ENCODE peak calls at places on chromosome 2, in nine cellular contexts. One of them, this sample, is unnamed.

GRCh38 chr2:128552806-128553551 is 234.3 kb upstream of the HS6ST1 start:
- DNase-seq in AG04450: no peak
- DNase-seq in A549: no peak
- DNase-seq in heart left ventricle: no peak
- DNase-seq in fibroblast of lung: peak; percentile 18
- DNase-seq in body of pancreas: peak; percentile 23
- DNase-seq in pancreas: no peak
- DNase-seq in neural progenitor cell: no peak
- DNase-seq in suprapubic skin: no peak
- DNase-seq in this sample: peak; percentile 17

GRCh38 chr2:36489296-36489695 is 108.7 kb downstream of the FEZ2 start:
- DNase-seq in body of pancreas: no peak
- DNase-seq in AG04450: no peak
- DNase-seq in heart left ventricle: no peak
- DNase-seq in neural progenitor cell: no peak
- DNase-seq in A549: no peak
- DNase-seq in suprapubic skin: no peak
- DNase-seq in pancreas: no peak
- DNase-seq in fibroblast of lung: peak; percentile 83
- DNase-seq in this sample: peak; percentile 63

GRCh38 chr2:239039479-239039861 is 191.6 kb downstream of the TWIST2 start:
- DNase-seq in heart left ventricle: peak; percentile 14
- DNase-seq in body of pancreas: no peak
- DNase-seq in A549: no peak
- DNase-seq in neural progenitor cell: no peak
- DNase-seq in fibroblast of lung: no peak
- DNase-seq in pancreas: peak; percentile 52
- DNase-seq in AG04450: no peak
- DNase-seq in suprapubic skin: peak; percentile 33
- DNase-seq in this sample: no peak

GRCh38 chr2:96832751-96833507 is 10.9 kb downstream of the ANKRD23 start:
- DNase-seq in neural progenitor cell: peak; percentile 93
- DNase-seq in body of pancreas: peak; percentile 97
- DNase-seq in suprapubic skin: no peak
- DNase-seq in fibroblast of lung: peak; percentile 42
- DNase-seq in heart left ventricle: peak; percentile 78
- DNase-seq in A549: peak; percentile 54
- DNase-seq in pancreas: peak; percentile 90
- DNase-seq in AG04450: peak; percentile 11
- DNase-seq in this sample: peak; percentile 37

GRCh38 chr2:216319771-216320170 is 52.5 kb downstream of the MARCHF4 start:
- DNase-seq in heart left ventricle: no peak
- DNase-seq in A549: no peak
- DNase-seq in pancreas: no peak
- DNase-seq in suprapubic skin: no peak
- DNase-seq in neural progenitor cell: peak; percentile 79
- DNase-seq in AG04450: no peak
- DNase-seq in fibroblast of lung: peak; percentile 52
- DNase-seq in body of pancreas: no peak
- DNase-seq in this sample: peak; percentile 44

GRCh38 chr2:240217431-240218301 is 77.2 kb upstream of the OTOS start:
- DNase-seq in body of pancreas: no peak
- DNase-seq in A549: peak; percentile 33
- DNase-seq in AG04450: no peak
- DNase-seq in fibroblast of lung: no peak
- DNase-seq in neural progenitor cell: no peak
- DNase-seq in suprapubic skin: peak; percentile 45
- DNase-seq in pancreas: peak; percentile 30
- DNase-seq in heart left ventricle: no peak
- DNase-seq in this sample: no peak

GRCh38 chr2:202376460-202377307 is 557 bp downstream of the BMPR2 start:
- DNase-seq in suprapubic skin: peak; percentile 71
- DNase-seq in neural progenitor cell: no peak
- DNase-seq in AG04450: no peak
- DNase-seq in pancreas: peak; percentile 73
- DNase-seq in fibroblast of lung: no peak
- DNase-seq in A549: no peak
- DNase-seq in heart left ventricle: peak; percentile 47
- DNase-seq in body of pancreas: peak; percentile 62
- DNase-seq in this sample: peak; percentile 47

GRCh38 chr2:236819275-236820002 is 249.8 kb downstream of the ACKR3 start:
- DNase-seq in A549: no peak
- DNase-seq in body of pancreas: no peak
- DNase-seq in suprapubic skin: no peak
- DNase-seq in heart left ventricle: no peak
- DNase-seq in fibroblast of lung: no peak
- DNase-seq in pancreas: no peak
- DNase-seq in AG04450: no peak
- DNase-seq in neural progenitor cell: no peak
- DNase-seq in this sample: no peak

GRCh38 chr2:231925303-231926179 is 655 bp downstream of the NPPC start:
- DNase-seq in AG04450: peak; percentile 61
- DNase-seq in heart left ventricle: peak; percentile 89
- DNase-seq in pancreas: peak; percentile 96
- DNase-seq in body of pancreas: peak; percentile 89
- DNase-seq in A549: peak; percentile 86
- DNase-seq in suprapubic skin: peak; percentile 81
- DNase-seq in neural progenitor cell: peak; percentile 95
- DNase-seq in fibroblast of lung: peak; percentile 77
- DNase-seq in this sample: peak; percentile 87

GRCh38 chr2:231923951-231924888 is 2.0 kb downstream of the NPPC start:
- DNase-seq in pancreas: peak; percentile 49
- DNase-seq in A549: no peak
- DNase-seq in suprapubic skin: no peak
- DNase-seq in heart left ventricle: no peak
- DNase-seq in body of pancreas: no peak
- DNase-seq in fibroblast of lung: no peak
- DNase-seq in neural progenitor cell: no peak
- DNase-seq in AG04450: no peak
- DNase-seq in this sample: no peak

GRCh38 chr2:231926180-231926741 is at the start of gene NPPC:
- DNase-seq in A549: peak; percentile 46
- DNase-seq in neural progenitor cell: peak; percentile 89
- DNase-seq in suprapubic skin: peak; percentile 47
- DNase-seq in body of pancreas: peak; percentile 67
- DNase-seq in heart left ventricle: peak; percentile 70
- DNase-seq in AG04450: no peak
- DNase-seq in pancreas: peak; percentile 74
- DNase-seq in fibroblast of lung: peak; percentile 58
- DNase-seq in this sample: peak; percentile 32

GRCh38 chr2:231922945-231923344 is 3.3 kb downstream of the NPPC start:
- DNase-seq in body of pancreas: no peak
- DNase-seq in A549: no peak
- DNase-seq in pancreas: peak; percentile 24
- DNase-seq in fibroblast of lung: no peak
- DNase-seq in heart left ventricle: no peak
- DNase-seq in AG04450: no peak
- DNase-seq in neural progenitor cell: no peak
- DNase-seq in suprapubic skin: no peak
- DNase-seq in this sample: no peak

DNA sequence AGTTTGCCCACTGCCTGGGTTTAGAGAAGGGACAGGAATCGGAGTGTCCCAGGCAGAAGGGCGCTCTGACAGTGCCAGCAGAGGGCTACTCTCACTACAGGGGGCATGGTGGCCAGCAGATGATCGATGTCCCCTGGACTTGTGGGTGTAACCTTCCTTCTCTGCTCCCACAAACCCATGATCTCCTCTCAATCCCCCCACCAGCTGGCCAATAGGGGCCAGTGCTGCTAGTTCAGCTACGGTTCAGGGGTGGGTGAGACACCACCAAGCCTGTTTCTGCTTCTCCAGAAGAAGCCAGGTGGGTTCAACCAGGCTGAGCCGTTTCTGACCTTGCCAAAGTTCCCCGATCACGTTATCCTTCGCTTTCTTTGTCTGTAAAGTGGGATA is 1.3 kb downstream of the NPPC start:
- DNase-seq in body of pancreas: no peak
- DNase-seq in AG04450: no peak
- DNase-seq in heart left ventricle: no peak
- DNase-seq in pancreas: peak; percentile 44
- DNase-seq in suprapubic skin: no peak
- DNase-seq in fibroblast of lung: no peak
- DNase-seq in A549: peak; percentile 36
- DNase-seq in neural progenitor cell: no peak
- DNase-seq in this sample: no peak
- TF ChIP-seq CTCF in body of pancreas: no peak
- TF ChIP-seq CTCF in AG04450: no peak
- TF ChIP-seq CTCF in heart left ventricle: no peak
- TF ChIP-seq CTCF in pancreas: no peak
- TF ChIP-seq CTCF in suprapubic skin: no peak
- TF ChIP-seq CTCF in fibroblast of lung: peak; percentile 0
- TF ChIP-seq CTCF in A549: no peak
- TF ChIP-seq CTCF in neural progenitor cell: no peak
- TF ChIP-seq CTCF in this sample: peak; percentile 11

GRCh38 chr2:64604929-64605550 is 48.7 kb downstream of the SERTAD2 start:
- DNase-seq in suprapubic skin: no peak
- DNase-seq in AG04450: no peak
- DNase-seq in body of pancreas: peak; percentile 55
- DNase-seq in pancreas: peak; percentile 77
- DNase-seq in neural progenitor cell: no peak
- DNase-seq in A549: no peak
- DNase-seq in fibroblast of lung: peak; percentile 83
- DNase-seq in heart left ventricle: no peak
- DNase-seq in this sample: peak; percentile 83

GRCh38 chr2:64607381-64607780 is 46.3 kb downstream of the SERTAD2 start:
- DNase-seq in pancreas: no peak
- DNase-seq in A549: no peak
- DNase-seq in AG04450: no peak
- DNase-seq in neural progenitor cell: no peak
- DNase-seq in suprapubic skin: no peak
- DNase-seq in heart left ventricle: no peak
- DNase-seq in fibroblast of lung: no peak
- DNase-seq in body of pancreas: no peak
- DNase-seq in this sample: no peak

GRCh38 chr2:64608867-64609228 is 44.9 kb downstream of the SERTAD2 start:
- DNase-seq in body of pancreas: no peak
- DNase-seq in suprapubic skin: peak; percentile 74
- DNase-seq in heart left ventricle: peak; percentile 34
- DNase-seq in fibroblast of lung: no peak
- DNase-seq in neural progenitor cell: no peak
- DNase-seq in AG04450: no peak
- DNase-seq in A549: no peak
- DNase-seq in pancreas: no peak
- DNase-seq in this sample: no peak

GRCh38 chr2:64605991-64606494 is 47.7 kb downstream of the SERTAD2 start:
- DNase-seq in heart left ventricle: no peak
- DNase-seq in fibroblast of lung: no peak
- DNase-seq in neural progenitor cell: no peak
- DNase-seq in pancreas: no peak
- DNase-seq in body of pancreas: no peak
- DNase-seq in A549: no peak
- DNase-seq in suprapubic skin: no peak
- DNase-seq in AG04450: no peak
- DNase-seq in this sample: no peak

DNA sequence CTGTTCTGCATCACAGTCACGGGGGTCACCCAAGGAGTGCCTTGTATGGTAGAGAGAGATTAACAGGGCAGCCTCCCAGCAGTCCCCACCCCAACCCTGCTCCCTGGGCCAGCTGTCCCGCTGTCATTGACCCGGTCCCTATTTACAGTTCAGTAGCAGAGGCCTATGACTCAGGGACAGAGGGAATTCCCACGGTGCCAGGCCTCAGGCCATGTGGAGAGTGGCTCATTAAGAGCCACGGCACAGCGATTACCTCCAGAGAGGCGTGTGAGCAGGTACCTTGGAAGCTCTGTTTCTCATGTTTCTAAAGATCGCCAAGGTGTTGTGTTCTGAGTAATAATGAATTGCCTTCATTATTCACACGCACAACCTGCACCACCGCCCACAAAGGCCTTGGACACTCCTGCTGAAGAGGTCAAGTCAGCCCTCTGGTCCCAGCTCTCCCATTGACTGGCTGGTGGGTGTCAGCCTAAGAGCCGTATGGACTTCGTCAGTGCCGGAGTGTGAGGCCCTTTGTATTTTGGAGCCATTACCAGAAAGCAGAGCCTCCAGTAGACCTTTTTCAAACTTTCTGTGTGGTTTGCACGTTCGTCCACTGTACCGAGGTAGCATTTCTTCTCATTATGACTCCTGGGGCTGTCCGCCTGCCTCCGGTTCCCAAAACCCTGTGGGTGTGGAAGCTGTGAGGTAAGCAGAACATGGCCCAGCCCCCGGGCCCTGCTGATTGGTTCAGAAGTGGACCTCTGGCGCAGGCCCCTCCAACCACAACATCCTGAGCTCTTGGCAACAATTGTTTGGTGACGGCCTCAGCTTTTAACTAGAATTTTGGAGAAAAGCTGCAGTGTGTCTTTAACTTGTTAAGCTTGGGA is 47.0 kb downstream of the SERTAD2 start:
- DNase-seq in pancreas: peak; percentile 71
- DNase-seq in neural progenitor cell: peak; percentile 74
- DNase-seq in suprapubic skin: peak; percentile 96
- DNase-seq in body of pancreas: peak; percentile 65
- DNase-seq in A549: no peak
- DNase-seq in heart left ventricle: peak; percentile 92
- DNase-seq in fibroblast of lung: peak; percentile 36
- DNase-seq in AG04450: no peak
- DNase-seq in this sample: peak; percentile 89
- H3K4me3 ChIP-seq in pancreas: no peak overlapping the region
- H3K4me3 ChIP-seq in neural progenitor cell: no peak overlapping the region
- H3K4me3 ChIP-seq in suprapubic skin: peak overlapping the region; percentile 26
- H3K4me3 ChIP-seq in body of pancreas: no peak overlapping the region
- H3K4me3 ChIP-seq in A549: no peak overlapping the region
- H3K4me3 ChIP-seq in heart left ventricle: peak overlapping the region; percentile 47
- H3K4me3 ChIP-seq in fibroblast of lung: no peak overlapping the region
- H3K4me3 ChIP-seq in AG04450: no peak overlapping the region
- H3K4me3 ChIP-seq in this sample: peak overlapping the region; percentile 31

GRCh38 chr2:204862809-204863208 is 317.5 kb downstream of the PARD3B start:
- DNase-seq in body of pancreas: no peak
- DNase-seq in neural progenitor cell: no peak
- DNase-seq in heart left ventricle: no peak
- DNase-seq in suprapubic skin: no peak
- DNase-seq in AG04450: no peak
- DNase-seq in A549: no peak
- DNase-seq in fibroblast of lung: no peak
- DNase-seq in pancreas: no peak
- DNase-seq in this sample: no peak

GRCh38 chr2:204863351-204863750 is 318.1 kb downstream of the PARD3B start:
- DNase-seq in fibroblast of lung: peak; percentile 32
- DNase-seq in A549: no peak
- DNase-seq in neural progenitor cell: no peak
- DNase-seq in suprapubic skin: no peak
- DNase-seq in body of pancreas: no peak
- DNase-seq in AG04450: peak; percentile 45
- DNase-seq in heart left ventricle: no peak
- DNase-seq in pancreas: no peak
- DNase-seq in this sample: no peak

DNA sequence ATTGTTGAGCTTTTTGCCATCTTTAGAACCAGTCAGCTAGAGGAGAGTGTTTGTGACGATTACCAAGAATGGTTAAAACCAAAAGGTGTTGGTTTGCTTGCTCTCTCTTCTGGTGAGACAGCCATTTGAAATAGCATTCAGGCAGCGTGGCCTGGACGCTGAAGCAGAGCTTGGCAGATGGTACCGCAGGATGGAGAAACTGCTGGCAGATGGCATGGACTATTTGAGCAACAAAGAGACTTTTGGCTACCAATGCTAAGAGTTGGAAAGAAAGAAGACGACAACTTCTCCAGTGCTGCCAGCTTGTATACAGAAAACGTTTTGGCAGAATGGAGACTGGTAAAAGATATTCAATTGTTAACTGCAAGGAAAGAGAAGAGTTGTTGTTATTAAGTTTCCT is 315.0 kb downstream of the PARD3B start:
- DNase-seq in heart left ventricle: no peak
- DNase-seq in fibroblast of lung: peak; percentile 4
- DNase-seq in pancreas: no peak
- DNase-seq in body of pancreas: peak; percentile 6
- DNase-seq in AG04450: no peak
- DNase-seq in A549: no peak
- DNase-seq in suprapubic skin: no peak
- DNase-seq in neural progenitor cell: no peak
- DNase-seq in this sample: peak; percentile 18
- TF ChIP-seq CTCF in heart left ventricle: no peak
- TF ChIP-seq CTCF in fibroblast of lung: peak; percentile 8
- TF ChIP-seq CTCF in pancreas: no peak
- TF ChIP-seq CTCF in body of pancreas: no peak
- TF ChIP-seq CTCF in AG04450: no peak
- TF ChIP-seq CTCF in A549: no peak
- TF ChIP-seq CTCF in suprapubic skin: no peak
- TF ChIP-seq CTCF in neural progenitor cell: no peak
- TF ChIP-seq CTCF in this sample: no peak

DNA sequence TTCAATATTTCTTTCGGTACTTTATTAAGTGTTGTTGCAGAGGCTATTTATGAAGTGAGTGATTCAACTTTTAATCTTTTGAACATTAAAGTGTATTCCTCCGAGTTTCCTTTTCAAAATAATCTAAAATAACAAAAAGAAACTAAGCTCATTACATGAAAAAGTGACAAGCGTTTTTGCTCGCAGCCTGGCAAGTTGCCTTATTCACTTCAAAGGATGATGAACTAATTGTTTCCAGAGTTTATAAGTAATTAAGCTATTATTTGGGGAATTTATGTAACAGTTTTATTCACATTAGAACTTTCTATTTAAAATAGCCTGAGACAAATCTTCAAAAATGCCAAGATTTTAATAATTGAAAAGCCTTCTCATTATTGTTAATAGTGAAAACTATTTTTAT is 149.1 kb downstream of the MEIS1 start:
- DNase-seq in neural progenitor cell: no peak
- DNase-seq in heart left ventricle: no peak
- DNase-seq in fibroblast of lung: no peak
- DNase-seq in A549: no peak
- DNase-seq in pancreas: no peak
- DNase-seq in suprapubic skin: no peak
- DNase-seq in AG04450: no peak
- DNase-seq in body of pancreas: peak; percentile 58
- DNase-seq in this sample: no peak
- H3K4me3 ChIP-seq in neural progenitor cell: no peak overlapping the region
- H3K4me3 ChIP-seq in heart left ventricle: no peak overlapping the region
- H3K4me3 ChIP-seq in fibroblast of lung: no peak overlapping the region
- H3K4me3 ChIP-seq in A549: no peak overlapping the region
- H3K4me3 ChIP-seq in pancreas: no peak overlapping the region
- H3K4me3 ChIP-seq in suprapubic skin: no peak overlapping the region
- H3K4me3 ChIP-seq in AG04450: no peak overlapping the region
- H3K4me3 ChIP-seq in body of pancreas: no peak overlapping the region
- H3K4me3 ChIP-seq in this sample: no peak overlapping the region